ENCODE peak calls at places on chromosomes 16 and 17, in six cellular contexts. S is colonic mucosa; O is transverse colon; H is CD4-positive, alpha-beta T cell; E is A549; N is mesothelial cell of epicardium. L is an unnamed sample.

GRCh38 chr16:2142942-2143868 is 5.2 kb upstream of the RAB26 start:
- DNase-seq in S (no peak), O (no peak), H (no peak), E (no peak), N (no peak), L (no peak)

GRCh38 chr16:5467552-5467951 is 370.0 kb upstream of the EEF2KMT start:
- DNase-seq in S (no peak), O (no peak), H (no peak), E (no peak), N (no peak), L (no peak)

GRCh38 chr17:1686086-1686485 is 1.4 kb upstream of the PRPF8 start:
- DNase-seq in S (no peak), O (no peak), H (no peak), E (no peak), N (no peak), L (no peak)

GRCh38 chr17:29078183-29079045 is 35.5 kb downstream of the PIPOX start:
- DNase-seq in S (no peak), O (no peak), H (no peak), E (no peak), N (no peak), L (no peak)

GRCh38 chr17:48606892-48607241 is 2.1 kb upstream of the HOXB6 start:
- DNase-seq in S (no peak), O (no peak), H (no peak), E (no peak), N (no peak), L (no peak)

GRCh38 chr17:5532581-5532980 is 46.2 kb downstream of the MIS12 start:
- DNase-seq in S (no peak), O (no peak), H (no peak), E (no peak), N (no peak), L (no peak)

GRCh38 chr16:82748026-82748425 is 121.3 kb downstream of the CDH13 start:
- DNase-seq in S (no peak), O (no peak), H (no peak), E (no peak), N (no peak), L (peak; percentile 75)

GRCh38 chr17:57773557-57773956 is 28.5 kb upstream of the CCDC182 start:
- DNase-seq in S (no peak), O (no peak), H (no peak), E (no peak), N (no peak), L (no peak)

GRCh38 chr17:64540118-64540776 is 33.5 kb downstream of the CEP95 start:
- DNase-seq in S (no peak), O (no peak), H (no peak), E (no peak), N (no peak), L (no peak)

GRCh38 chr16:35747658-35748455 is 2288.4 kb downstream of the TP53TG3F start:
- DNase-seq in S (no peak), O (no peak), H (no peak), E (no peak), N (no peak), L (no peak)

GRCh38 chr16:19307587-19308241 is 22.2 kb downstream of the CLEC19A start:
- DNase-seq in S (no peak), O (no peak), H (no peak), E (no peak), N (no peak), L (no peak)

GRCh38 chr17:48756816-48757215 is 28.3 kb upstream of the HOXB13 start:
- DNase-seq in S (peak; percentile 67), O (no peak), H (no peak), E (no peak), N (no peak), L (no peak)

DNA sequence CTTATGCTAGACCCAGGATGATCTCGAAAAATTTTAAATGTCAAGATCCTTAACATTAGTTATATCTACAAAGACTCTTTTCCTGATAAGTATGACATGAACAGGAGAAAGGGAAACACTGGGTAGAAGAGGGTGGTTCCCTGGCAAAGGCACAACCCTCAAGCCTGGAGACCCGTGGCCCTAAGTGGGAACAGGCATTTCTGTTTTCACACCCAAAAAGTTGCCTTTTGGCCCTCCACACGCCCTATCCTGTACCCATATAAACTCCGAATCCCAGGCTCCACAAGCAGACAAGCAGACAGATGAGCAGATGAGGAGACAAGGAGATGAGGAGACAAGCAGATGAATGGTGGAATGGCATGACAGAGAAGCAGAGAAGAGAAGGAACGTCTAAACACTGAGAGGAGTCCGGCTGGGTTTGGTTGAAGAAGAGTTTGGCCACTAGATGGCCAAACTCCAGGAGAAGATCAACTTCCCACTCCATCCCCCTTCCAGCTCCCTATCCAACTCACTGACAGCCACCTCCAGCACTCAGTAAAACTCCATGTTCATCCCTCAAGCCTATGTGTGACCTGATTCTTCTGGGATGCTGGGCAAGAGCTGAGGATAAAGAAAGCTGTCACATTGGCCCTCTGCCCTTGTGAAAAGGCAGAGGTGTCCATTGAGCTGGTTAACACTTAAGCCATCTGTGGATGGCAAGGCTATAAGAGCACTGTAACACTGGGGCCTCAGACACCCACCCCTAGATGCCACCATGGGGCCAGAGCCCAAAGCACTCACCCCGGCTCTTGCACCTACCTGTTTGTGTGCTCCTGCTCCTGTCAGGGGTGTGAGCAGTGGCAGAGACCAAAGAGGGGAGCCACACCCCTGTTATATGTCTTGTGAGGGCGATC is 139.6 kb upstream of the FAM20A start:
- DNase-seq in S (no peak), O (no peak), H (no peak), E (peak; percentile 34), N (no peak), L (no peak)
- TF ChIP-seq CTCF in S (no peak), O (no peak), H (no peak), E (peak; percentile 53), N (no peak), L (no peak)

GRCh38 chr16:3459401-3460090 is 16.1 kb downstream of the NAA60 start:
- DNase-seq in S (no peak), O (no peak), H (no peak), E (no peak), N (no peak), L (no peak)

GRCh38 chr16:3458852-3459361 is 15.4 kb downstream of the NAA60 start:
- DNase-seq in S (peak; percentile 80), O (peak; percentile 68), H (no peak), E (peak; percentile 56), N (no peak), L (no peak)

GRCh38 chr16:3460121-3460520 is 16.6 kb downstream of the NAA60 start:
- DNase-seq in S (no peak), O (no peak), H (no peak), E (no peak), N (no peak), L (no peak)

GRCh38 chr16:3460585-3460984 is 17.1 kb downstream of the NAA60 start:
- DNase-seq in S (no peak), O (no peak), H (no peak), E (no peak), N (no peak), L (peak; percentile 9)

GRCh38 chr16:3461120-3461519 is 17.6 kb downstream of the NAA60 start:
- DNase-seq in S (no peak), O (no peak), H (peak; percentile 31), E (no peak), N (no peak), L (no peak)
- TF ChIP-seq CTCF in S (no peak), O (no peak), H (no peak), E (no peak), N (no peak), L (no peak)

DNA sequence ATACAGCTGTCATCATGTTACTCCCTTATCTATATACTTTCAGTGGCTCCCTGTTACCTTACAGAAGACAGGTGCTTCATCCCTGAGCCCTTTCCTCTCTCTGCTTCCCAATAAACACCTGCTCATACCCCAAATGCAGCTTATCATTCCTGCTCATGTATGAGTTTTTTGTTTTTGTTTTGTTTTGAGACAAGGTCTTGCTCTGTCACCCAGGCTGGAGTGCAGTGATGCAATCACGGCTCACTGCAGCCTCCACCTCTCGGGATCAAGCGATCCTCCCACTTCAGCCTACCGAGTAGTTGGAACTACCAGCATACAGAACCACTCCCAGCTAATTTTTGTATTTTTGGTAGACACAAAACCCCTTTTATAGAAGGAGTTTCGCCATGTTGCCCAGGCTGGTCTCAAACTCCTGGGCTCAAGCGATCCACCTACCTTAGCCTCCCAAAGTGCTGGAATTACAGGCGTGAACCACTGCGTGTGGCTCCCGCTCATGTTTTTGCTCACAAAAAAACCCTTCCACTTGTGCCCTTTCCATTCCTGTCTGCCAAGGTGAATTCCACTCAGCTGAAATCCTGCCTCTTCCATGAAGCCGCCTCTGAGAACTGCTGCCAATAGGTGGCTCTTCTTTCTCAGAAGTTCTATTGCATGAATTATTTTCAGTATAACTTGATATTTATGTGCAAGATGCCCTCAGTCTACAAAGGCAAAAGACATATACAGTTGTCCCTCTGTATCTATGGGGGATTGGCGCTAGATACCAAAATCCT is 7.9 kb upstream of the RNF157 start:
- DNase-seq in S (no peak), O (no peak), H (no peak), E (no peak), N (no peak), L (no peak)
- TF ChIP-seq CTCF in S (no peak), O (no peak), H (no peak), E (peak; percentile 26), N (no peak), L (no peak)

GRCh38 chr16:68251812-68252211 is 6.6 kb downstream of the PLA2G15 start:
- DNase-seq in S (no peak), O (no peak), H (no peak), E (no peak), N (no peak), L (peak; percentile 70)
- TF ChIP-seq CTCF in S (no peak), O (no peak), H (no peak), E (no peak), N (no peak), L (no peak)

GRCh38 chr17:16418684-16419066 is 3.3 kb downstream of the TRPV2 start:
- DNase-seq in S (no peak), O (no peak), H (no peak), E (no peak), N (no peak), L (no peak)

GRCh38 chr17:16419074-16419928 is 3.9 kb downstream of the TRPV2 start:
- DNase-seq in S (no peak), O (no peak), H (no peak), E (peak; percentile 58), N (no peak), L (no peak)

GRCh38 chr17:16417399-16417798 is 2.0 kb downstream of the TRPV2 start:
- DNase-seq in S (no peak), O (no peak), H (no peak), E (no peak), N (no peak), L (no peak)

GRCh38 chr17:16417896-16418683 is 2.7 kb downstream of the TRPV2 start:
- DNase-seq in S (no peak), O (no peak), H (no peak), E (no peak), N (no peak), L (no peak)

DNA sequence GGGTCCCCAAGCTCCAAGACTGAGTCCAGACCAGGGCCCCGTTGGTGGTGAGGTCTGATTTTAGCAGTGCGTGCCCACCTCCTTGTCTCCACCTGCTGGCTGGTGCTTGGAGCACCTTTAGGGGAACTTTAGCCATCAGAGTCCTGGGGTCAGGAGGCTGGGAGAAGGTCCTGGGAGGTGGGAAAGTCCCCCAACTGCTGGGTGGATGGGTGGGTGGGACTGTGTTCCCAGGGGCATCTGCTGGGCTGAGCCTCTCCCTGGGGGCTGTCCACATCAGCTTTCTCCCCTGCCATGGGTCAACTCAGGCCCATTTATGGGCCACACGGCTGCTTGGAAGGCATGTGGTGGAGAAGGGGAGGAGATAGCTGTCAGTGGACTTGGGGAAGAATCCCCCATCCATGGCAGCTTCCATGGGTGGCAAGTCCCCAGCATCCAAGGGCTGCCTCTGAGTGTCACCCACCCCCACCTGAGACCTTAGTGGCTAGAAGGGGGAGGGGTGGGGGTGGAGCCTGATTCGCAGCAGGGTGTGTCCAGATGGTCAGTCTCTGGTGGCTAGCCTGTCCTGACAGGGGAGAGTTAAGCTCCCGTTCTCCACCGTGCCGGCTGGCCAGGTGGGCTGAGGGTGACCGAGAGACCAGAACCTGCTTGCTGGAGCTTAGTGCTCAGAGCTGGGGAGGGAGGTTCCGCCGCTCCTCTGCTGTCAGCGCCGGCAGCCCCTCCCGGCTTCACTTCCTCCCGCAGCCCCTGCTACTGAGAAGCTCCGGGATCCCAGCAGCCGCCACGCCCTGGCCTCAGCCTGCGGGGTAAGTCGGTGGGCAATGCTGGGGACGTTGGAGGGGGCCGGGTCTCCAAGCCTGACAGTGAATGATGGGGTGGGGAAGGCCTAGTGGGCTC is at the start of gene TRPV2:
- DNase-seq in S (peak; percentile 52), O (peak; percentile 65), H (peak; percentile 44), E (peak; percentile 53), N (no peak), L (peak; percentile 82)
- TF ChIP-seq CTCF in S (peak; percentile 36), O (peak; percentile 42), H (peak; percentile 55), E (peak; percentile 46), N (no peak), L (peak; percentile 22)

L was measured in heart left ventricle.